ENCODE peak calls at places on chromosomes 11 and 22, in seven cellular contexts. One of them, this sample, is unnamed.

GRCh38 chr22:42142771-42143461 is 12.3 kb upstream of the CYP2D6 start:
- DNase-seq in NCI-H774: no peak
- DNase-seq in CD4-positive, alpha-beta memory T cell: no peak
- DNase-seq in left cardiac atrium: no peak
- DNase-seq in naive B cell: no peak
- DNase-seq in GM12891: no peak
- DNase-seq in iPS-NIHi11: no peak
- DNase-seq in this sample: no peak

GRCh38 chr22:40432625-40433024 is 62.2 kb downstream of the SGSM3 start:
- DNase-seq in NCI-H774: no peak
- DNase-seq in iPS-NIHi11: no peak
- DNase-seq in naive B cell: no peak
- DNase-seq in CD4-positive, alpha-beta memory T cell: no peak
- DNase-seq in GM12891: no peak
- DNase-seq in left cardiac atrium: no peak
- DNase-seq in this sample: no peak

GRCh38 chr22:38657248-38657909 is 941 bp downstream of the CBY1 start:
- DNase-seq in GM12891: no peak
- DNase-seq in left cardiac atrium: no peak
- DNase-seq in naive B cell: peak
- DNase-seq in CD4-positive, alpha-beta memory T cell: no peak
- DNase-seq in NCI-H774: no peak
- DNase-seq in iPS-NIHi11: no peak
- DNase-seq in this sample: peak

GRCh38 chr22:38834215-38834953 is 9.4 kb downstream of the NPTXR start:
- DNase-seq in naive B cell: no peak
- DNase-seq in left cardiac atrium: no peak
- DNase-seq in CD4-positive, alpha-beta memory T cell: no peak
- DNase-seq in GM12891: no peak
- DNase-seq in NCI-H774: no peak
- DNase-seq in iPS-NIHi11: no peak
- DNase-seq in this sample: no peak

GRCh38 chr11:63592975-63593395 is 21.2 kb downstream of the PLAAT3 start:
- DNase-seq in GM12891: no peak
- DNase-seq in naive B cell: no peak
- DNase-seq in iPS-NIHi11: peak
- DNase-seq in left cardiac atrium: no peak
- DNase-seq in CD4-positive, alpha-beta memory T cell: no peak
- DNase-seq in NCI-H774: no peak
- DNase-seq in this sample: peak

GRCh38 chr11:120229451-120230424 is 10.2 kb upstream of the POU2F3 start:
- DNase-seq in naive B cell: no peak
- DNase-seq in left cardiac atrium: no peak
- DNase-seq in CD4-positive, alpha-beta memory T cell: no peak
- DNase-seq in NCI-H774: no peak
- DNase-seq in iPS-NIHi11: peak
- DNase-seq in GM12891: no peak
- DNase-seq in this sample: peak

GRCh38 chr11:8263769-8264410 is at the start of gene LMO1:
- DNase-seq in left cardiac atrium: peak
- DNase-seq in naive B cell: peak
- DNase-seq in GM12891: peak
- DNase-seq in iPS-NIHi11: peak
- DNase-seq in NCI-H774: peak
- DNase-seq in CD4-positive, alpha-beta memory T cell: peak
- DNase-seq in this sample: peak

GRCh38 chr11:124812876-124813275 is 12.7 kb upstream of the MSANTD2 start:
- DNase-seq in CD4-positive, alpha-beta memory T cell: no peak
- DNase-seq in iPS-NIHi11: no peak
- DNase-seq in GM12891: no peak
- DNase-seq in naive B cell: no peak
- DNase-seq in left cardiac atrium: no peak
- DNase-seq in NCI-H774: no peak
- DNase-seq in this sample: no peak

GRCh38 chr11:26599421-26599820 is 27.4 kb upstream of the MUC15 start:
- DNase-seq in left cardiac atrium: no peak
- DNase-seq in naive B cell: no peak
- DNase-seq in GM12891: no peak
- DNase-seq in NCI-H774: peak
- DNase-seq in iPS-NIHi11: no peak
- DNase-seq in CD4-positive, alpha-beta memory T cell: no peak
- DNase-seq in this sample: peak

GRCh38 chr11:109121173-109121938 is 300.6 kb upstream of the C11orf87 start:
- DNase-seq in left cardiac atrium: no peak
- DNase-seq in iPS-NIHi11: no peak
- DNase-seq in CD4-positive, alpha-beta memory T cell: no peak
- DNase-seq in NCI-H774: no peak
- DNase-seq in naive B cell: no peak
- DNase-seq in GM12891: no peak
- DNase-seq in this sample: no peak

GRCh38 chr11:29009426-29009825 is 901.2 kb downstream of the METTL15 start:
- DNase-seq in naive B cell: no peak
- DNase-seq in GM12891: no peak
- DNase-seq in CD4-positive, alpha-beta memory T cell: no peak
- DNase-seq in NCI-H774: no peak
- DNase-seq in left cardiac atrium: no peak
- DNase-seq in iPS-NIHi11: no peak
- DNase-seq in this sample: no peak

GRCh38 chr11:122700676-122701075 is 45.2 kb downstream of the UBASH3B start:
- DNase-seq in naive B cell: no peak
- DNase-seq in NCI-H774: no peak
- DNase-seq in iPS-NIHi11: no peak
- DNase-seq in left cardiac atrium: no peak
- DNase-seq in CD4-positive, alpha-beta memory T cell: no peak
- DNase-seq in GM12891: no peak
- DNase-seq in this sample: no peak

GRCh38 chr11:41486436-41486835 is 27.0 kb upstream of the LRRC4C start:
- DNase-seq in iPS-NIHi11: no peak
- DNase-seq in CD4-positive, alpha-beta memory T cell: no peak
- DNase-seq in NCI-H774: no peak
- DNase-seq in GM12891: no peak
- DNase-seq in naive B cell: no peak
- DNase-seq in left cardiac atrium: no peak
- DNase-seq in this sample: no peak

GRCh38 chr11:63892233-63892632 is 24.7 kb downstream of the RCOR2 start:
- DNase-seq in iPS-NIHi11: no peak
- DNase-seq in GM12891: no peak
- DNase-seq in naive B cell: no peak
- DNase-seq in left cardiac atrium: no peak
- DNase-seq in CD4-positive, alpha-beta memory T cell: no peak
- DNase-seq in NCI-H774: no peak
- DNase-seq in this sample: peak

GRCh38 chr11:61297741-61298140 is 2.6 kb upstream of the VWCE start:
- DNase-seq in CD4-positive, alpha-beta memory T cell: no peak
- DNase-seq in left cardiac atrium: peak
- DNase-seq in naive B cell: no peak
- DNase-seq in GM12891: no peak
- DNase-seq in NCI-H774: no peak
- DNase-seq in iPS-NIHi11: no peak
- DNase-seq in this sample: peak

GRCh38 chr22:29325356-29325755 is 9.9 kb upstream of the RASL10A start:
- DNase-seq in NCI-H774: no peak
- DNase-seq in iPS-NIHi11: no peak
- DNase-seq in left cardiac atrium: no peak
- DNase-seq in GM12891: no peak
- DNase-seq in naive B cell: no peak
- DNase-seq in CD4-positive, alpha-beta memory T cell: no peak
- DNase-seq in this sample: no peak

GRCh38 chr22:19361501-19362103 is 69.9 kb downstream of the HIRA start:
- DNase-seq in naive B cell: peak
- DNase-seq in NCI-H774: no peak
- DNase-seq in CD4-positive, alpha-beta memory T cell: no peak
- DNase-seq in left cardiac atrium: no peak
- DNase-seq in GM12891: peak
- DNase-seq in iPS-NIHi11: no peak
- DNase-seq in this sample: peak

GRCh38 chr11:77370217-77370616 is 68.7 kb upstream of the GDPD4 start:
- DNase-seq in CD4-positive, alpha-beta memory T cell: no peak
- DNase-seq in NCI-H774: no peak
- DNase-seq in naive B cell: no peak
- DNase-seq in GM12891: no peak
- DNase-seq in left cardiac atrium: no peak
- DNase-seq in iPS-NIHi11: no peak
- DNase-seq in this sample: peak

GRCh38 chr11:123409456-123409801 is 20.6 kb upstream of the GRAMD1B start:
- DNase-seq in GM12891: no peak
- DNase-seq in NCI-H774: no peak
- DNase-seq in left cardiac atrium: no peak
- DNase-seq in naive B cell: no peak
- DNase-seq in iPS-NIHi11: no peak
- DNase-seq in CD4-positive, alpha-beta memory T cell: no peak
- DNase-seq in this sample: no peak

GRCh38 chr11:103488579-103488978 is 379.4 kb downstream of the DYNC2H1 start:
- DNase-seq in CD4-positive, alpha-beta memory T cell: no peak
- DNase-seq in NCI-H774: no peak
- DNase-seq in iPS-NIHi11: no peak
- DNase-seq in GM12891: no peak
- DNase-seq in naive B cell: no peak
- DNase-seq in left cardiac atrium: no peak
- DNase-seq in this sample: no peak

GRCh38 chr11:34827239-34827638 is 88.9 kb downstream of the APIP start:
- DNase-seq in iPS-NIHi11: no peak
- DNase-seq in GM12891: no peak
- DNase-seq in left cardiac atrium: no peak
- DNase-seq in naive B cell: no peak
- DNase-seq in NCI-H774: no peak
- DNase-seq in CD4-positive, alpha-beta memory T cell: no peak
- DNase-seq in this sample: no peak

GRCh38 chr11:102343789-102344188 is 3.2 kb upstream of the BIRC2 start:
- DNase-seq in GM12891: no peak
- DNase-seq in NCI-H774: no peak
- DNase-seq in CD4-positive, alpha-beta memory T cell: no peak
- DNase-seq in iPS-NIHi11: no peak
- DNase-seq in naive B cell: no peak
- DNase-seq in left cardiac atrium: no peak
- DNase-seq in this sample: no peak

GRCh38 chr11:3043315-3043871 is 13.8 kb downstream of the CARS1 start:
- DNase-seq in NCI-H774: no peak
- DNase-seq in CD4-positive, alpha-beta memory T cell: no peak
- DNase-seq in naive B cell: no peak
- DNase-seq in left cardiac atrium: peak
- DNase-seq in iPS-NIHi11: no peak
- DNase-seq in GM12891: no peak
- DNase-seq in this sample: no peak

GRCh38 chr11:25769287-25769686 is 562.6 kb upstream of the ANO3 start:
- DNase-seq in CD4-positive, alpha-beta memory T cell: no peak
- DNase-seq in left cardiac atrium: no peak
- DNase-seq in iPS-NIHi11: no peak
- DNase-seq in GM12891: no peak
- DNase-seq in NCI-H774: no peak
- DNase-seq in naive B cell: no peak
- DNase-seq in this sample: peak

GRCh38 chr11:63869171-63869591 is 30.3 kb downstream of the MARK2 start:
- DNase-seq in CD4-positive, alpha-beta memory T cell: no peak
- DNase-seq in iPS-NIHi11: peak
- DNase-seq in naive B cell: no peak
- DNase-seq in GM12891: no peak
- DNase-seq in NCI-H774: no peak
- DNase-seq in left cardiac atrium: no peak
- DNase-seq in this sample: no peak

GRCh38 chr22:42190274-42190673 is 59.7 kb upstream of the CYP2D6 start:
- DNase-seq in iPS-NIHi11: no peak
- DNase-seq in naive B cell: no peak
- DNase-seq in GM12891: no peak
- DNase-seq in NCI-H774: no peak
- DNase-seq in left cardiac atrium: no peak
- DNase-seq in CD4-positive, alpha-beta memory T cell: no peak
- DNase-seq in this sample: no peak

GRCh38 chr11:70788247-70789022 is 390.1 kb downstream of the CTTN start:
- DNase-seq in iPS-NIHi11: no peak
- DNase-seq in GM12891: no peak
- DNase-seq in naive B cell: no peak
- DNase-seq in CD4-positive, alpha-beta memory T cell: no peak
- DNase-seq in left cardiac atrium: no peak
- DNase-seq in NCI-H774: no peak
- DNase-seq in this sample: peak

GRCh38 chr22:24485608-24486007 is 9.5 kb upstream of the UPB1 start:
- DNase-seq in NCI-H774: no peak
- DNase-seq in left cardiac atrium: no peak
- DNase-seq in iPS-NIHi11: no peak
- DNase-seq in GM12891: no peak
- DNase-seq in naive B cell: peak
- DNase-seq in CD4-positive, alpha-beta memory T cell: peak
- DNase-seq in this sample: peak

GRCh38 chr22:37643225-37643847 is 3.9 kb downstream of the SH3BP1 start:
- DNase-seq in GM12891: peak
- DNase-seq in naive B cell: peak
- DNase-seq in CD4-positive, alpha-beta memory T cell: peak
- DNase-seq in iPS-NIHi11: peak
- DNase-seq in left cardiac atrium: peak
- DNase-seq in NCI-H774: peak
- DNase-seq in this sample: peak

GRCh38 chr11:19329910-19330309 is 89.2 kb upstream of the E2F8 start:
- DNase-seq in iPS-NIHi11: no peak
- DNase-seq in left cardiac atrium: no peak
- DNase-seq in NCI-H774: no peak
- DNase-seq in GM12891: no peak
- DNase-seq in naive B cell: no peak
- DNase-seq in CD4-positive, alpha-beta memory T cell: no peak
- DNase-seq in this sample: no peak

GRCh38 chr11:120310875-120311274 is 14.2 kb upstream of the TLCD5 start:
- DNase-seq in left cardiac atrium: no peak
- DNase-seq in GM12891: no peak
- DNase-seq in NCI-H774: no peak
- DNase-seq in iPS-NIHi11: no peak
- DNase-seq in CD4-positive, alpha-beta memory T cell: no peak
- DNase-seq in naive B cell: no peak
- DNase-seq in this sample: no peak

GRCh38 chr11:121866822-121867221 is 249.2 kb downstream of the BLID start:
- DNase-seq in left cardiac atrium: no peak
- DNase-seq in naive B cell: no peak
- DNase-seq in NCI-H774: no peak
- DNase-seq in GM12891: no peak
- DNase-seq in CD4-positive, alpha-beta memory T cell: no peak
- DNase-seq in iPS-NIHi11: no peak
- DNase-seq in this sample: no peak

GRCh38 chr11:85423794-85424193 is 203.3 kb downstream of the DLG2 start:
- DNase-seq in left cardiac atrium: no peak
- DNase-seq in iPS-NIHi11: no peak
- DNase-seq in NCI-H774: no peak
- DNase-seq in GM12891: no peak
- DNase-seq in naive B cell: no peak
- DNase-seq in CD4-positive, alpha-beta memory T cell: no peak
- DNase-seq in this sample: no peak

GRCh38 chr11:27292642-27293020 is 70.4 kb downstream of the CCDC34 start:
- DNase-seq in NCI-H774: no peak
- DNase-seq in naive B cell: no peak
- DNase-seq in CD4-positive, alpha-beta memory T cell: no peak
- DNase-seq in iPS-NIHi11: no peak
- DNase-seq in left cardiac atrium: no peak
- DNase-seq in GM12891: no peak
- DNase-seq in this sample: no peak

GRCh38 chr11:95108671-95109551 is 19.3 kb downstream of the ENDOD1 start:
- DNase-seq in iPS-NIHi11: no peak
- DNase-seq in naive B cell: no peak
- DNase-seq in left cardiac atrium: no peak
- DNase-seq in CD4-positive, alpha-beta memory T cell: no peak
- DNase-seq in NCI-H774: no peak
- DNase-seq in GM12891: no peak
- DNase-seq in this sample: peak

GRCh38 chr11:125263268-125263790 is 98.8 kb downstream of the PKNOX2 start:
- DNase-seq in iPS-NIHi11: peak
- DNase-seq in left cardiac atrium: peak
- DNase-seq in naive B cell: no peak
- DNase-seq in CD4-positive, alpha-beta memory T cell: no peak
- DNase-seq in GM12891: no peak
- DNase-seq in NCI-H774: no peak
- DNase-seq in this sample: peak

GRCh38 chr11:27783701-27784355 is 83.6 kb upstream of the BDNF start:
- DNase-seq in NCI-H774: no peak
- DNase-seq in GM12891: no peak
- DNase-seq in left cardiac atrium: no peak
- DNase-seq in naive B cell: no peak
- DNase-seq in CD4-positive, alpha-beta memory T cell: no peak
- DNase-seq in iPS-NIHi11: no peak
- DNase-seq in this sample: peak

GRCh38 chr11:118086913-118087768 is at the start of gene SMIM35:
- DNase-seq in CD4-positive, alpha-beta memory T cell: no peak
- DNase-seq in NCI-H774: peak
- DNase-seq in left cardiac atrium: no peak
- DNase-seq in naive B cell: no peak
- DNase-seq in iPS-NIHi11: no peak
- DNase-seq in GM12891: no peak
- DNase-seq in this sample: no peak